ENCODE peak calls at places on chromosomes 4 and X, in eight cellular contexts. B is astrocyte of the spinal cord, Z is iPS DF 6.9, P is hepatic stellate cell, W is OCI-LY7, D is H4, U is T-helper 2 cell, R is IMR-90. E is an unnamed sample.

GRCh38 chr4:95289028-95289634 is 259.6 kb downstream of the UNC5C start:
- DNase-seq in R (peak; percentile 16), P (no peak), D (no peak), Z (no peak), W (peak; percentile 10), U (peak; percentile 67), B (peak; percentile 35), E (no peak)

GRCh38 chr4:168634276-168634802 is 137.5 kb downstream of the PALLD start:
- DNase-seq in Z (no peak), B (peak; percentile 99), R (peak; percentile 92), U (peak; percentile 95), W (no peak), P (peak; percentile 72), D (peak; percentile 100), E (no peak)

GRCh38 chr4:170497105-170497504 is 407.3 kb upstream of the AADAT start:
- DNase-seq in B (no peak), R (no peak), U (peak; percentile 8), D (peak; percentile 43), P (no peak), Z (no peak), W (no peak), E (no peak)

GRCh38 chr4:185504098-185505047 is 30.9 kb downstream of the PDLIM3 start:
- DNase-seq in R (peak; percentile 75), Z (no peak), D (no peak), U (no peak), B (peak; percentile 33), W (no peak), P (peak; percentile 74), E (peak; percentile 74)

GRCh38 chr4:78528327-78528726 is 23.2 kb upstream of the ANXA3 start:
- DNase-seq in B (no peak), W (no peak), Z (no peak), D (no peak), R (peak; percentile 73), P (peak; percentile 23), U (no peak), E (no peak)

GRCh38 chr4:15378055-15378454 is 49.8 kb upstream of the C1QTNF7 start:
- DNase-seq in D (peak; percentile 13), R (peak; percentile 38), P (no peak), B (no peak), U (no peak), Z (no peak), W (no peak), E (no peak)

GRCh38 chr4:176309772-176310171 is 10.0 kb upstream of the SPCS3 start:
- DNase-seq in W (no peak), D (no peak), P (no peak), U (no peak), Z (no peak), R (peak; percentile 60), B (no peak), E (no peak)

GRCh38 chr4:8227771-8228318 is 28.8 kb downstream of the SH3TC1 start:
- DNase-seq in R (no peak), W (no peak), U (no peak), Z (no peak), D (no peak), B (no peak), P (no peak), E (no peak)

GRCh38 chrX:19382500-19383145 is 38.9 kb downstream of the PDHA1 start:
- DNase-seq in R (peak; percentile 32), D (peak; percentile 31), Z (peak; percentile 33), W (peak; percentile 55), B (peak; percentile 11), P (peak; percentile 38), U (peak; percentile 51), E (no peak)

GRCh38 chr4:64581422-64581821 is 172.2 kb upstream of the TECRL start:
- DNase-seq in D (peak; percentile 28), U (no peak), B (peak; percentile 68), W (no peak), R (peak; percentile 0), P (no peak), Z (no peak), E (no peak)

GRCh38 chr4:48212165-48212564 is 57.5 kb downstream of the TEC start:
- DNase-seq in U (peak; percentile 62), D (no peak), W (no peak), Z (no peak), R (no peak), P (no peak), B (no peak), E (no peak)

GRCh38 chr4:4334798-4335520 is 44.9 kb downstream of the ZBTB49 start:
- DNase-seq in D (peak; percentile 58), U (peak; percentile 69), R (peak; percentile 30), P (peak; percentile 29), W (peak; percentile 85), B (peak; percentile 45), Z (peak; percentile 33), E (no peak)

GRCh38 chr4:122152699-122153328 is 683 bp downstream of the BLTP1 start:
- DNase-seq in Z (no peak), R (peak; percentile 25), W (peak; percentile 52), D (peak; percentile 6), B (peak; percentile 33), P (peak; percentile 45), U (peak; percentile 50), E (no peak)

GRCh38 chrX:29225670-29226069 is 638.4 kb downstream of the IL1RAPL1 start:
- DNase-seq in W (no peak), D (no peak), R (no peak), Z (peak; percentile 22), B (peak; percentile 5), U (no peak), P (no peak), E (no peak)

GRCh38 chr4:77156912-77157858 is at the start of gene CCNG2:
- DNase-seq in U (peak; percentile 96), D (peak; percentile 23), R (peak; percentile 94), B (peak; percentile 98), P (peak; percentile 60), Z (peak; percentile 68), W (peak; percentile 99), E (no peak)

GRCh38 chrX:81202413-81202794 is 502 bp downstream of the SH3BGRL start:
- DNase-seq in U (peak; percentile 28), B (peak; percentile 45), Z (no peak), D (no peak), R (peak; percentile 12), P (no peak), W (no peak), E (no peak)

GRCh38 chr4:3365871-3366842 is 73.3 kb downstream of the RGS12 start:
- DNase-seq in W (no peak), P (no peak), D (no peak), U (no peak), Z (no peak), R (no peak), B (no peak), E (no peak)

GRCh38 chrX:67353651-67354370 is 190.0 kb upstream of the AR start:
- DNase-seq in P (peak; percentile 1), R (no peak), Z (no peak), B (no peak), W (no peak), D (no peak), U (no peak), E (no peak)

GRCh38 chrX:19137064-19137463 is 14.8 kb upstream of the ADGRG2 start:
- DNase-seq in W (no peak), U (no peak), P (no peak), D (no peak), R (no peak), B (no peak), Z (no peak), E (no peak)

GRCh38 chr4:122412547-122412946 is 33.7 kb downstream of the ADAD1 start:
- DNase-seq in W (no peak), B (no peak), U (no peak), R (peak; percentile 16), Z (no peak), D (peak; percentile 34), P (no peak), E (no peak)

GRCh38 chr4:190014771-190015537 is 12.1 kb downstream of the FRG2 start:
- DNase-seq in U (peak; percentile 53), D (no peak), W (no peak), Z (no peak), P (no peak), R (no peak), B (no peak), E (no peak)

GRCh38 chr4:95293014-95293413 is 255.8 kb downstream of the UNC5C start:
- DNase-seq in R (no peak), Z (no peak), D (peak; percentile 66), U (peak; percentile 87), P (peak; percentile 3), W (no peak), B (peak; percentile 63), E (no peak)

GRCh38 chr4:38803833-38804653 is 548 bp downstream of the TLR1 start:
- DNase-seq in B (no peak), W (peak; percentile 8), D (no peak), P (no peak), R (no peak), Z (no peak), U (peak; percentile 59), E (no peak)

GRCh38 chr4:30854566-30854965 is 134.4 kb downstream of the PCDH7 start:
- DNase-seq in D (no peak), U (no peak), P (no peak), R (peak; percentile 27), W (no peak), Z (no peak), B (no peak), E (no peak)

GRCh38 chr4:75831856-75832405 is 70.3 kb downstream of the PPEF2 start:
- DNase-seq in B (no peak), P (no peak), D (no peak), W (no peak), Z (no peak), R (no peak), U (no peak), E (no peak)

GRCh38 chr4:118787844-118788380 is 48.0 kb downstream of the SEC24D start:
- DNase-seq in B (no peak), D (no peak), U (no peak), Z (no peak), R (no peak), P (no peak), W (no peak), E (no peak)

GRCh38 chr4:100016191-100016590 is 66.1 kb upstream of the H2AZ1 start:
- DNase-seq in B (peak; percentile 8), R (peak; percentile 90), U (no peak), P (no peak), W (no peak), D (peak; percentile 88), Z (no peak), E (no peak)

GRCh38 chr4:132818091-132818490 is 331.0 kb upstream of the PCDH10 start:
- DNase-seq in R (no peak), W (no peak), P (no peak), B (no peak), U (no peak), D (no peak), Z (peak; percentile 27), E (no peak)

GRCh38 chrX:136652822-136653723 is 5.1 kb downstream of the CD40LG start:
- DNase-seq in R (no peak), W (no peak), U (peak; percentile 81), P (no peak), B (no peak), Z (no peak), D (no peak), E (no peak)

GRCh38 chrX:13381514-13381913 is 61.7 kb upstream of the ATXN3L start:
- DNase-seq in Z (no peak), B (no peak), D (no peak), W (no peak), R (peak; percentile 47), U (no peak), P (peak; percentile 27), E (no peak)

GRCh38 chr4:100079264-100079663 is 111.0 kb downstream of the DDIT4L start:
- DNase-seq in B (no peak), W (no peak), D (no peak), P (no peak), Z (no peak), R (no peak), U (no peak), E (no peak)

GRCh38 chrX:155225774-155226173 is 9.5 kb downstream of the VBP1 start:
- DNase-seq in W (no peak), P (no peak), Z (no peak), R (no peak), U (no peak), D (no peak), B (no peak), E (no peak)

GRCh38 chr4:8886625-8887406 is 15.2 kb upstream of the HMX1 start:
- DNase-seq in R (no peak), D (peak; percentile 44), W (no peak), P (no peak), U (no peak), B (no peak), Z (no peak), E (no peak)

GRCh38 chr4:8303485-8304281 is 34.1 kb downstream of the HTRA3 start:
- DNase-seq in U (no peak), D (peak; percentile 92), B (peak; percentile 79), R (peak; percentile 95), Z (no peak), P (peak; percentile 81), W (no peak), E (no peak)